ENCODE peak calls at places on chromosomes 4 and X, in six cellular contexts. One of them, this sample, is unnamed.

GRCh38 chr4:5037553-5038551 is 13.4 kb upstream of the STK32B start:
- DNase-seq in fibroblast of pulmonary artery: peak
- DNase-seq in spleen: no peak
- DNase-seq in substantia nigra: no peak
- DNase-seq in non-pigmented ciliary epithelial cell: peak
- DNase-seq in prostate gland: no peak
- DNase-seq in this sample: no peak

GRCh38 chrX:16466640-16467432 is 183.1 kb upstream of the S100G start:
- DNase-seq in prostate gland: no peak
- DNase-seq in non-pigmented ciliary epithelial cell: no peak
- DNase-seq in spleen: no peak
- DNase-seq in fibroblast of pulmonary artery: peak
- DNase-seq in substantia nigra: no peak
- DNase-seq in this sample: no peak

GRCh38 chrX:73270753-73271152 is 56.1 kb upstream of the NAP1L2 start:
- DNase-seq in non-pigmented ciliary epithelial cell: no peak
- DNase-seq in fibroblast of pulmonary artery: no peak
- DNase-seq in substantia nigra: no peak
- DNase-seq in prostate gland: no peak
- DNase-seq in spleen: no peak
- DNase-seq in this sample: no peak

GRCh38 chrX:915427-916234 is 285.0 kb downstream of the SHOX start:
- DNase-seq in prostate gland: no peak
- DNase-seq in substantia nigra: no peak
- DNase-seq in fibroblast of pulmonary artery: no peak
- DNase-seq in spleen: peak
- DNase-seq in non-pigmented ciliary epithelial cell: no peak
- DNase-seq in this sample: no peak

GRCh38 chr4:152738812-152739211 is 40.7 kb downstream of the TIGD4 start:
- DNase-seq in fibroblast of pulmonary artery: peak
- DNase-seq in spleen: no peak
- DNase-seq in prostate gland: no peak
- DNase-seq in non-pigmented ciliary epithelial cell: no peak
- DNase-seq in substantia nigra: no peak
- DNase-seq in this sample: no peak

GRCh38 chr4:139719381-139720101 is 53.9 kb downstream of the MGST2 start:
- DNase-seq in fibroblast of pulmonary artery: no peak
- DNase-seq in non-pigmented ciliary epithelial cell: no peak
- DNase-seq in prostate gland: no peak
- DNase-seq in substantia nigra: no peak
- DNase-seq in spleen: peak
- DNase-seq in this sample: no peak

GRCh38 chr4:143402776-143403550 is 66.3 kb downstream of the GAB1 start:
- DNase-seq in fibroblast of pulmonary artery: no peak
- DNase-seq in substantia nigra: no peak
- DNase-seq in non-pigmented ciliary epithelial cell: no peak
- DNase-seq in spleen: no peak
- DNase-seq in prostate gland: no peak
- DNase-seq in this sample: no peak

GRCh38 chr4:74874785-74875367 is 58.0 kb upstream of the PARM1 start:
- DNase-seq in spleen: no peak
- DNase-seq in fibroblast of pulmonary artery: peak
- DNase-seq in substantia nigra: peak
- DNase-seq in non-pigmented ciliary epithelial cell: peak
- DNase-seq in prostate gland: peak
- DNase-seq in this sample: peak

GRCh38 chr4:57424231-57424897 is 314.2 kb upstream of the IGFBP7 start:
- DNase-seq in non-pigmented ciliary epithelial cell: peak
- DNase-seq in prostate gland: no peak
- DNase-seq in spleen: no peak
- DNase-seq in fibroblast of pulmonary artery: peak
- DNase-seq in substantia nigra: no peak
- DNase-seq in this sample: no peak

GRCh38 chr4:100497729-100498250 is 20.0 kb downstream of the EMCN start:
- DNase-seq in fibroblast of pulmonary artery: no peak
- DNase-seq in spleen: no peak
- DNase-seq in prostate gland: no peak
- DNase-seq in non-pigmented ciliary epithelial cell: no peak
- DNase-seq in substantia nigra: no peak
- DNase-seq in this sample: no peak

GRCh38 chrX:103362504-103362903 is 6.2 kb downstream of the TCEAL9 start:
- DNase-seq in substantia nigra: no peak
- DNase-seq in fibroblast of pulmonary artery: peak
- DNase-seq in non-pigmented ciliary epithelial cell: no peak
- DNase-seq in prostate gland: no peak
- DNase-seq in spleen: no peak
- DNase-seq in this sample: no peak

GRCh38 chr4:2828758-2829181 is 14.9 kb upstream of the ADD1 start:
- DNase-seq in spleen: peak
- DNase-seq in non-pigmented ciliary epithelial cell: no peak
- DNase-seq in fibroblast of pulmonary artery: no peak
- DNase-seq in prostate gland: no peak
- DNase-seq in substantia nigra: no peak
- DNase-seq in this sample: no peak

GRCh38 chrX:13376857-13377441 is 57.1 kb upstream of the ATXN3L start:
- DNase-seq in prostate gland: peak
- DNase-seq in fibroblast of pulmonary artery: peak
- DNase-seq in substantia nigra: no peak
- DNase-seq in non-pigmented ciliary epithelial cell: peak
- DNase-seq in spleen: no peak
- DNase-seq in this sample: no peak

GRCh38 chr4:20085156-20085555 is 166.5 kb upstream of the SLIT2 start:
- DNase-seq in fibroblast of pulmonary artery: no peak
- DNase-seq in non-pigmented ciliary epithelial cell: no peak
- DNase-seq in prostate gland: no peak
- DNase-seq in substantia nigra: no peak
- DNase-seq in spleen: no peak
- DNase-seq in this sample: no peak

GRCh38 chr4:2059726-2060577 is 825 bp downstream of the NAT8L start:
- DNase-seq in fibroblast of pulmonary artery: no peak
- DNase-seq in substantia nigra: no peak
- DNase-seq in non-pigmented ciliary epithelial cell: no peak
- DNase-seq in spleen: peak
- DNase-seq in prostate gland: no peak
- DNase-seq in this sample: no peak

GRCh38 chrX:119121341-119121740 is 6.3 kb downstream of the KIAA1210 start:
- DNase-seq in substantia nigra: no peak
- DNase-seq in fibroblast of pulmonary artery: peak
- DNase-seq in spleen: no peak
- DNase-seq in prostate gland: no peak
- DNase-seq in non-pigmented ciliary epithelial cell: no peak
- DNase-seq in this sample: no peak

GRCh38 chrX:21838937-21839333 is 482 bp upstream of the MBTPS2 start:
- DNase-seq in non-pigmented ciliary epithelial cell: no peak
- DNase-seq in prostate gland: no peak
- DNase-seq in substantia nigra: no peak
- DNase-seq in fibroblast of pulmonary artery: peak
- DNase-seq in spleen: no peak
- DNase-seq in this sample: peak

GRCh38 chrX:2272337-2272736 is 228.4 kb downstream of the DHRSX start:
- DNase-seq in substantia nigra: no peak
- DNase-seq in spleen: no peak
- DNase-seq in prostate gland: no peak
- DNase-seq in fibroblast of pulmonary artery: no peak
- DNase-seq in non-pigmented ciliary epithelial cell: no peak
- DNase-seq in this sample: no peak

GRCh38 chr4:141275834-141276233 is 55.1 kb downstream of the ZNF330 start:
- DNase-seq in prostate gland: no peak
- DNase-seq in non-pigmented ciliary epithelial cell: peak
- DNase-seq in spleen: no peak
- DNase-seq in substantia nigra: no peak
- DNase-seq in fibroblast of pulmonary artery: peak
- DNase-seq in this sample: no peak

GRCh38 chrX:116490091-116490490 is 27.3 kb upstream of the CT83 start:
- DNase-seq in substantia nigra: no peak
- DNase-seq in spleen: no peak
- DNase-seq in non-pigmented ciliary epithelial cell: no peak
- DNase-seq in fibroblast of pulmonary artery: peak
- DNase-seq in prostate gland: no peak
- DNase-seq in this sample: no peak

GRCh38 chr4:23034726-23035125 is 342.0 kb downstream of the GBA3 start:
- DNase-seq in spleen: no peak
- DNase-seq in prostate gland: no peak
- DNase-seq in non-pigmented ciliary epithelial cell: no peak
- DNase-seq in substantia nigra: no peak
- DNase-seq in fibroblast of pulmonary artery: no peak
- DNase-seq in this sample: no peak

GRCh38 chr4:32037391-32037790 is 1317.2 kb downstream of the PCDH7 start:
- DNase-seq in fibroblast of pulmonary artery: no peak
- DNase-seq in non-pigmented ciliary epithelial cell: no peak
- DNase-seq in prostate gland: no peak
- DNase-seq in spleen: no peak
- DNase-seq in substantia nigra: no peak
- DNase-seq in this sample: no peak

GRCh38 chr4:139177888-139178609 is 1.0 kb upstream of the ELF2 start:
- DNase-seq in fibroblast of pulmonary artery: peak
- DNase-seq in spleen: peak
- DNase-seq in prostate gland: peak
- DNase-seq in substantia nigra: peak
- DNase-seq in non-pigmented ciliary epithelial cell: no peak
- DNase-seq in this sample: peak

GRCh38 chr4:113976937-113977855 is 2.3 kb downstream of the ARSJ start:
- DNase-seq in spleen: no peak
- DNase-seq in fibroblast of pulmonary artery: peak
- DNase-seq in substantia nigra: no peak
- DNase-seq in non-pigmented ciliary epithelial cell: no peak
- DNase-seq in prostate gland: no peak
- DNase-seq in this sample: no peak

GRCh38 chr4:57119054-57119651 is 9.0 kb upstream of the IGFBP7 start:
- DNase-seq in prostate gland: peak
- DNase-seq in non-pigmented ciliary epithelial cell: peak
- DNase-seq in substantia nigra: no peak
- DNase-seq in spleen: no peak
- DNase-seq in fibroblast of pulmonary artery: peak
- DNase-seq in this sample: no peak

GRCh38 chrX:134006484-134007161 is 21.2 kb upstream of the GPC3 start:
- DNase-seq in fibroblast of pulmonary artery: no peak
- DNase-seq in prostate gland: no peak
- DNase-seq in substantia nigra: no peak
- DNase-seq in non-pigmented ciliary epithelial cell: no peak
- DNase-seq in spleen: no peak
- DNase-seq in this sample: no peak

GRCh38 chrX:68511255-68511654 is 12.4 kb downstream of the YIPF6 start:
- DNase-seq in fibroblast of pulmonary artery: peak
- DNase-seq in spleen: no peak
- DNase-seq in prostate gland: peak
- DNase-seq in substantia nigra: peak
- DNase-seq in non-pigmented ciliary epithelial cell: no peak
- DNase-seq in this sample: peak

GRCh38 chr4:112953295-112953694 is 96.2 kb upstream of the ANK2 start:
- DNase-seq in spleen: no peak
- DNase-seq in substantia nigra: no peak
- DNase-seq in fibroblast of pulmonary artery: no peak
- DNase-seq in prostate gland: no peak
- DNase-seq in non-pigmented ciliary epithelial cell: no peak
- DNase-seq in this sample: no peak

GRCh38 chr4:23373269-23373668 is 516.6 kb downstream of the PPARGC1A start:
- DNase-seq in substantia nigra: no peak
- DNase-seq in prostate gland: no peak
- DNase-seq in non-pigmented ciliary epithelial cell: peak
- DNase-seq in fibroblast of pulmonary artery: peak
- DNase-seq in spleen: no peak
- DNase-seq in this sample: no peak

GRCh38 chr4:169958629-169959028 is 67.6 kb downstream of the MFAP3L start:
- DNase-seq in prostate gland: no peak
- DNase-seq in fibroblast of pulmonary artery: no peak
- DNase-seq in non-pigmented ciliary epithelial cell: no peak
- DNase-seq in spleen: no peak
- DNase-seq in substantia nigra: no peak
- DNase-seq in this sample: no peak

GRCh38 chr4:185201983-185202962 is 1.5 kb downstream of the CFAP97 start:
- DNase-seq in prostate gland: no peak
- DNase-seq in substantia nigra: no peak
- DNase-seq in non-pigmented ciliary epithelial cell: no peak
- DNase-seq in fibroblast of pulmonary artery: peak
- DNase-seq in spleen: no peak
- DNase-seq in this sample: no peak

GRCh38 chr4:37188100-37188499 is 56.4 kb upstream of the NWD2 start:
- DNase-seq in substantia nigra: no peak
- DNase-seq in prostate gland: no peak
- DNase-seq in spleen: no peak
- DNase-seq in fibroblast of pulmonary artery: no peak
- DNase-seq in non-pigmented ciliary epithelial cell: no peak
- DNase-seq in this sample: no peak

GRCh38 chrX:101411984-101412383 is 4.0 kb downstream of the HNRNPH2 start:
- DNase-seq in fibroblast of pulmonary artery: no peak
- DNase-seq in spleen: no peak
- DNase-seq in substantia nigra: no peak
- DNase-seq in prostate gland: no peak
- DNase-seq in non-pigmented ciliary epithelial cell: no peak
- DNase-seq in this sample: no peak

GRCh38 chr4:142845293-142846070 is 619 bp downstream of the INPP4B start:
- DNase-seq in prostate gland: no peak
- DNase-seq in substantia nigra: no peak
- DNase-seq in spleen: peak
- DNase-seq in fibroblast of pulmonary artery: no peak
- DNase-seq in non-pigmented ciliary epithelial cell: no peak
- DNase-seq in this sample: no peak

GRCh38 chrX:137945470-137945869 is 379.5 kb downstream of the ZIC3 start:
- DNase-seq in substantia nigra: no peak
- DNase-seq in prostate gland: no peak
- DNase-seq in fibroblast of pulmonary artery: no peak
- DNase-seq in spleen: no peak
- DNase-seq in non-pigmented ciliary epithelial cell: no peak
- DNase-seq in this sample: no peak

GRCh38 chr4:86840858-86841257 is 8.3 kb downstream of the SLC10A6 start:
- DNase-seq in prostate gland: no peak
- DNase-seq in spleen: no peak
- DNase-seq in fibroblast of pulmonary artery: no peak
- DNase-seq in non-pigmented ciliary epithelial cell: no peak
- DNase-seq in substantia nigra: no peak
- DNase-seq in this sample: no peak

GRCh38 chrX:9493936-9494335 is 29.1 kb downstream of the TBL1X start:
- DNase-seq in spleen: no peak
- DNase-seq in substantia nigra: no peak
- DNase-seq in prostate gland: no peak
- DNase-seq in non-pigmented ciliary epithelial cell: no peak
- DNase-seq in fibroblast of pulmonary artery: no peak
- DNase-seq in this sample: no peak

GRCh38 chr4:2217726-2218125 is 24.2 kb downstream of the HAUS3 start:
- DNase-seq in spleen: no peak
- DNase-seq in fibroblast of pulmonary artery: peak
- DNase-seq in non-pigmented ciliary epithelial cell: no peak
- DNase-seq in substantia nigra: no peak
- DNase-seq in prostate gland: no peak
- DNase-seq in this sample: no peak

This sample was measured in germinal center.